ENCODE peak calls at places on chromosome 9, in eight cellular contexts. B, X, W, O, U, H, L and Y are unnamed samples.

GRCh38 chr9:16191237-16191636 is 638.4 kb downstream of the CCDC171 start:
- DNase-seq in X (no peak), H (no peak), B (no peak), W (peak), L (no peak), U (no peak), O (peak), Y (no peak)

GRCh38 chr9:103397868-103398600 is 402.9 kb downstream of the CYLC2 start:
- DNase-seq in L (peak), O (peak), H (peak), W (peak), B (no peak), U (no peak), X (no peak), Y (no peak)

GRCh38 chr9:125521462-125522327 is 185.3 kb downstream of the MAPKAP1 start:
- DNase-seq in L (no peak), U (peak), H (no peak), W (peak), B (no peak), X (no peak), O (peak), Y (no peak)

GRCh38 chr9:73412874-73413273 is 261.2 kb downstream of the ANXA1 start:
- DNase-seq in X (no peak), U (no peak), O (peak), H (no peak), B (no peak), L (no peak), W (no peak), Y (no peak)

GRCh38 chr9:109875495-109875894 is 95.5 kb downstream of the PALM2AKAP2 start:
- DNase-seq in L (no peak), H (no peak), U (no peak), X (no peak), W (no peak), O (no peak), B (no peak), Y (no peak)

GRCh38 chr9:88593537-88594185 is 58.7 kb downstream of the NXNL2 start:
- DNase-seq in L (no peak), B (no peak), X (peak), U (peak), H (peak), O (peak), W (peak), Y (no peak)

GRCh38 chr9:132172185-132172584 is 10.3 kb downstream of the NTNG2 start:
- DNase-seq in X (no peak), U (no peak), B (no peak), W (no peak), H (no peak), O (no peak), L (no peak), Y (no peak)

GRCh38 chr9:83754383-83754977 is 46.7 kb upstream of the UBQLN1 start:
- DNase-seq in W (no peak), O (no peak), B (no peak), L (no peak), U (no peak), X (no peak), H (no peak), Y (no peak)

GRCh38 chr9:2319421-2319820 is 302.2 kb upstream of the VLDLR start:
- DNase-seq in B (no peak), U (no peak), X (no peak), W (peak), O (no peak), L (no peak), H (no peak), Y (no peak)

GRCh38 chr9:122261469-122261881 is 3.2 kb downstream of the RBM18 start:
- DNase-seq in B (no peak), L (peak), O (peak), U (peak), H (no peak), X (peak), W (peak), Y (peak)

GRCh38 chr9:19788614-19789271 is at the start of gene SLC24A2:
- DNase-seq in W (no peak), U (no peak), X (no peak), B (no peak), L (no peak), O (no peak), H (peak), Y (no peak)

GRCh38 chr9:130034570-130034969 is 8.4 kb downstream of the FNBP1 start:
- DNase-seq in H (no peak), O (peak), W (peak), X (no peak), U (peak), B (no peak), L (no peak), Y (no peak)

GRCh38 chr9:134153450-134153849 is 10.9 kb downstream of the RNU6ATAC start:
- DNase-seq in W (no peak), H (no peak), B (no peak), U (no peak), L (no peak), O (no peak), X (no peak), Y (no peak)

GRCh38 chr9:99173570-99174504 is 47.9 kb downstream of the ALG2 start:
- DNase-seq in H (no peak), X (no peak), B (no peak), L (no peak), O (no peak), U (no peak), W (no peak), Y (no peak)

GRCh38 chr9:91006046-91006445 is 204.4 kb downstream of the SYK start:
- DNase-seq in H (no peak), L (no peak), U (no peak), B (no peak), W (no peak), O (no peak), X (no peak), Y (no peak)